ENCODE peak calls at places on chromosome 17, in ten cellular contexts. G is transverse colon, J is lower leg skin, S is heart left ventricle, H is HFFc6, N is GM23338, X is cardiac muscle cell, T is BJ, Z is HFF-Myc, U is adrenal gland. Y is an unnamed sample.

GRCh38 chr17:3961564-3962047 is 2.6 kb downstream of the ATP2A3 start:
- DNase-seq in H (no peak), T (no peak), Z (no peak), U (no peak), N (no peak), G (peak), J (no peak), S (no peak), X (no peak), Y (no peak)

GRCh38 chr17:57606111-57606875 is 138.8 kb downstream of the CCDC182 start:
- DNase-seq in T (no peak), H (no peak), U (peak), J (no peak), X (no peak), S (no peak), G (no peak), N (no peak), Z (no peak), Y (no peak)

GRCh38 chr17:82752371-82753200 is 721 bp downstream of the TBCD start:
- DNase-seq in Z (no peak), N (peak), S (peak), U (peak), H (no peak), J (no peak), T (no peak), G (peak), X (peak), Y (no peak)

GRCh38 chr17:1354022-1354421 is 46.0 kb downstream of the YWHAE start:
- DNase-seq in U (no peak), S (no peak), N (no peak), Z (no peak), T (no peak), X (peak), G (no peak), H (no peak), J (no peak), Y (no peak)

GRCh38 chr17:79907855-79908254 is 68.6 kb upstream of the CBX4 start:
- DNase-seq in X (no peak), T (peak), U (no peak), N (no peak), H (no peak), G (peak), J (no peak), Z (no peak), S (no peak), Y (peak)

GRCh38 chr17:36849871-36850348 is 87.4 kb upstream of the LHX1 start:
- DNase-seq in J (no peak), G (no peak), T (peak), U (no peak), X (peak), N (no peak), Z (peak), S (no peak), H (peak), Y (peak)

GRCh38 chr17:26766743-26767142 is 527.2 kb upstream of the WSB1 start:
- DNase-seq in U (no peak), T (no peak), N (no peak), Z (no peak), S (no peak), G (no peak), J (no peak), H (no peak), X (no peak), Y (no peak)

GRCh38 chr17:4897785-4898184 is 1.6 kb upstream of the C17orf107 start:
- DNase-seq in S (no peak), T (no peak), X (no peak), G (no peak), Z (no peak), U (no peak), J (no peak), H (no peak), N (no peak), Y (no peak)

GRCh38 chr17:21564262-21564661 is 128.1 kb upstream of the KCNJ18 start:
- DNase-seq in S (no peak), U (no peak), J (no peak), G (no peak), T (no peak), H (no peak), N (no peak), Z (no peak), X (no peak), Y (no peak)

GRCh38 chr17:43917348-43918025 is 10.2 kb upstream of the MPP2 start:
- DNase-seq in N (peak), G (peak), X (peak), H (no peak), U (no peak), J (no peak), S (peak), T (no peak), Z (no peak), Y (peak)

GRCh38 chr17:72342582-72343527 is 222.0 kb downstream of the SOX9 start:
- DNase-seq in U (no peak), H (no peak), Z (no peak), N (peak), T (no peak), X (no peak), S (peak), G (no peak), J (no peak), Y (no peak)

GRCh38 chr17:81453049-81453448 is 57.8 kb downstream of the BAHCC1 start:
- DNase-seq in Z (no peak), G (no peak), T (no peak), J (no peak), N (no peak), U (no peak), S (no peak), H (no peak), X (no peak), Y (no peak)

GRCh38 chr17:63961355-63962207 is 11.1 kb downstream of the SCN4A start:
- DNase-seq in H (peak), U (peak), Z (no peak), T (no peak), S (peak), X (peak), G (peak), N (peak), J (peak), Y (peak)

GRCh38 chr17:77271421-77271820 is 130.7 kb downstream of the SEC14L1 start:
- DNase-seq in H (no peak), U (no peak), G (no peak), S (no peak), T (no peak), Z (no peak), J (no peak), X (no peak), N (no peak), Y (no peak)

GRCh38 chr17:78242024-78242742 is 10.8 kb downstream of the TMEM235 start:
- DNase-seq in J (no peak), G (no peak), S (no peak), X (no peak), T (no peak), U (no peak), N (no peak), H (no peak), Z (no peak), Y (no peak)

GRCh38 chr17:43368740-43369506 is 29.9 kb upstream of the ARL4D start:
- DNase-seq in H (peak), T (no peak), U (peak), G (peak), N (peak), Z (no peak), S (peak), J (peak), X (peak), Y (peak)

GRCh38 chr17:28523876-28524275 is 17.7 kb downstream of the FOXN1 start:
- DNase-seq in X (no peak), J (no peak), S (no peak), N (no peak), G (no peak), U (no peak), Z (no peak), T (no peak), H (no peak), Y (no peak)

GRCh38 chr17:31596382-31597323 is 205.2 kb downstream of the RAB11FIP4 start:
- DNase-seq in T (peak), S (peak), U (peak), G (peak), H (peak), J (peak), X (peak), N (peak), Z (peak), Y (peak)

GRCh38 chr17:48037036-48037881 is at the start of gene COPZ2:
- DNase-seq in X (peak), S (peak), U (peak), N (peak), G (peak), H (peak), Z (no peak), T (no peak), J (peak), Y (no peak)

GRCh38 chr17:42403150-42403549 is 14.9 kb upstream of the STAT3 start:
- DNase-seq in N (peak), U (no peak), S (no peak), J (no peak), Z (no peak), X (peak), H (no peak), T (no peak), G (peak), Y (no peak)

GRCh38 chr17:5513610-5514009 is 27.2 kb downstream of the MIS12 start:
- DNase-seq in N (peak), G (no peak), T (no peak), J (peak), U (no peak), X (no peak), Z (no peak), H (no peak), S (no peak), Y (no peak)

GRCh38 chr17:62876063-62876462 is 67.9 kb upstream of the MARCHF10 start:
- DNase-seq in S (no peak), N (no peak), J (no peak), U (no peak), G (no peak), X (no peak), Z (no peak), H (no peak), T (no peak), Y (no peak)

GRCh38 chr17:74646231-74646630 is 22.7 kb upstream of the CD300E start:
- DNase-seq in G (no peak), S (no peak), X (no peak), Z (no peak), N (peak), H (no peak), T (no peak), U (no peak), J (peak), Y (peak)

GRCh38 chr17:76796081-76796480 is 58.2 kb downstream of the MFSD11 start:
- DNase-seq in J (no peak), X (no peak), G (no peak), N (no peak), S (no peak), U (no peak), T (no peak), Z (no peak), H (no peak), Y (no peak)

GRCh38 chr17:32502013-32502412 is 15.2 kb downstream of the CDK5R1 start:
- DNase-seq in U (no peak), T (no peak), Z (no peak), N (no peak), X (no peak), S (no peak), H (no peak), G (no peak), J (no peak), Y (no peak)

GRCh38 chr17:71849783-71850768 is 270.7 kb upstream of the SOX9 start:
- DNase-seq in N (no peak), U (no peak), J (no peak), Z (no peak), X (no peak), G (no peak), T (no peak), S (no peak), H (no peak), Y (no peak)

GRCh38 chr17:4715071-4715749 is 4.8 kb downstream of the ARRB2 start:
- DNase-seq in G (no peak), N (no peak), U (no peak), T (no peak), H (no peak), S (no peak), Z (no peak), X (no peak), J (no peak), Y (no peak)

GRCh38 chr17:77740481-77740880 is 218.0 kb upstream of the TNRC6C start:
- DNase-seq in Z (no peak), U (no peak), S (no peak), G (no peak), H (no peak), T (no peak), J (peak), X (no peak), N (no peak), Y (no peak)

DNA sequence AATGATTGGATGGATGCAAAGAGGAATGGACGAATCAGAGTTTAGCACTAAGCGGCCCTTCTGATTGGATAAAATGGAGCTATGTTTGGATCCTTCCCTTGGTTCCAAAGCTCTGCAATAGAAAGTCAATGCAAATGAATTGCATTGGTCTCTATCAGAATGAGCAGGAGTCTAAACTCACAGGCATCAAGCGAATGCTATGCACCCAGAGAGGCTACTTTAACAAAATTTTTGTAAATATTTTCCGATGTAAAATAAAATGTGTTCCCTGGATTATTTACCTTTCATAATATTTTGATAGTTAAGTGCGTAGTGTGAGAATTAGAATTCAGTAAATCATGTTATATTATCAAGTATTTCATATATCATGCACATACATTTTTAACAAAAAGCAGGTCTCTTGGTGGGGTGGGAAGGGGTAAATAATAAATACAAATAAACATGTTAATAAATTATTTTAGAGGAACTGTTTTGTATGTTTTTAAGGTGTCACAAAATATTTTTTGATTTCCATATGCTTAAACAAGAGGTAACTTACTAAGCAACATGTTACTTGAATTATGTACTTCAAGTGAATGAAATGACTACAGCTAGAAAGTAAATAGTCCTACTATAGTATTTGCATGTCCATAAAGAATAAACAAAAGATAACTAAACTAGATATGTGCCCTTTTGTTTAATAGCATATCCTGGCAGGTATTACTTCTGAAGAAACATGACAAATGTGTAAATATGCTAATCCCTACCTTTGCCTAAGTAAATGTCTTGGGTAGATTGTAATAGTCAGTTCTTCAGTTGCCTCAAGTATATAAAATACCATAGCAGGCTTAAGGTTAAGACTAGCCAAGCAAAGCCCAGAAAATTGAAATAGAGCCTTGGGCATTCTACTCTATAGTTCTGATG is 4.4 kb upstream of the UNK start:
- DNase-seq in J (no peak), X (no peak), G (no peak), U (no peak), T (no peak), Z (no peak), H (no peak), N (no peak), S (no peak), Y (no peak)
- TF ChIP-seq CTCF in J (no peak), X (no peak), G (no peak), U (no peak), T (no peak), Z (no peak), H (no peak), N (no peak), S (no peak), Y (no peak)

GRCh38 chr17:67833946-67834631 is 8.8 kb downstream of the BPTF start:
- DNase-seq in T (no peak), H (no peak), X (no peak), J (no peak), G (no peak), S (no peak), Z (no peak), U (no peak), N (peak), Y (no peak)
- TF ChIP-seq CTCF in T (no peak), H (peak), X (no peak), J (no peak), G (no peak), S (no peak), Z (peak), U (no peak), N (peak), Y (peak)

DNA sequence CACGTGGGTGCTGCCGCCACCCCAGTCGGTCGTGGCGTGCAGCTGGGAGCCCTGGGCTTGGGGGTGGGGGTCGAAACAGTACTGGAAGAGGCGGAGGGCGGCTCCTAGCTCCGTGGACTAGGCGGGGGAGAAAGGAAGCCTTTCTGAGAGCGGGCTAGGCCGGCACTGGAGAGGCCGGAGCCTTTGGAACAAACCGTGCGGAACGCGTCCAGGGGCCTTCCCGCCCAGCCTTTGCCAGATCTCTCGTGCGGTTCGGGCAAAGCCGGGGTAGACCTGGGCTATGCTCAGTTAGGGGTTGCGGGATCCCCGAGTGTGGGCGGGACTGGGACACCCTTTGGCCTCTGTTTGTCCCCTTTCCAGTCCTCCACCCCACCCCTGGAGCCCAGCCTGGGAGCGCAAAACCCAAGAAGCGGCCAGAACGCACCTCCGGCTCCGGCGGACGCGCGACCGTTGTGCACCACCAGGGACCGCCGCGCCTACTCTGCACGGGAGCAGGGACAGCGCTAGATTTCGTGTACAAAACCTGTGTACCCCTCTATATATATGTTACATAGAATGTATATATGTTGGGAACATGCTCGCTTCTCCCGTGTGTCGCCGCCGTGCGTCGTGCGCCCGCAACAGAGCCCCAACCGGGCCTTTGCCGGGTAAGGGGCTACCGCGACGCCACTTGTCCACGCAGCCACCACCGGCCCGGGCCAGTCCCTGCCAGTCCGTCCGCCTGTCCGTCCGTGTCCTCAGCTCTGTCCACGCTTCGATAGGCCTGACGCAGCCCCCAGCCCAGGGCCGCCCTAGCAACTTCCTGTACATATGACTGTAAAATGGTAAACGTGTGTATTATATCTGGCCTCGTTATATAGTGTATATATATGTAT is 26.2 kb downstream of the SREBF1 start:
- DNase-seq in J (no peak), T (no peak), S (no peak), N (peak), H (no peak), X (no peak), G (no peak), Z (no peak), U (peak), Y (no peak)
- TF ChIP-seq CTCF in J (no peak), T (no peak), S (no peak), N (peak), H (peak), X (no peak), G (peak), Z (no peak), U (no peak), Y (no peak)

GRCh38 chr17:8740486-8740885 is 4.2 kb downstream of the CCDC42 start:
- DNase-seq in N (peak), J (no peak), Z (no peak), S (no peak), H (no peak), X (peak), T (no peak), U (no peak), G (peak), Y (no peak)
- TF ChIP-seq CTCF in N (peak), J (no peak), Z (no peak), S (no peak), H (no peak), X (no peak), T (no peak), U (no peak), G (no peak), Y (no peak)